ENCODE peak calls at places on chromosome 13, in six cellular contexts. S, P, O, L, I and T are unnamed samples.

GRCh38 chr13:33931397-33931987 is 113.5 kb downstream of the RFC3 start:
- DNase-seq in S (no peak), P (peak; percentile 73), O (peak; percentile 76), L (no peak), I (peak; percentile 34), T (no peak)

GRCh38 chr13:99506632-99507031 is 5.4 kb downstream of the TM9SF2 start:
- DNase-seq in S (no peak), P (no peak), O (no peak), L (no peak), I (no peak), T (no peak)

GRCh38 chr13:90331974-90332373 is 1015.5 kb upstream of the MIR17HG start:
- DNase-seq in S (no peak), P (no peak), O (no peak), L (no peak), I (no peak), T (no peak)

GRCh38 chr13:19586904-19587634 is 25.7 kb upstream of the TPTE2 start:
- DNase-seq in S (peak; percentile 87), P (no peak), O (no peak), L (no peak), I (no peak), T (no peak)

GRCh38 chr13:23069571-23069970 is 111.2 kb upstream of the SGCG start:
- DNase-seq in S (no peak), P (no peak), O (peak; percentile 84), L (no peak), I (no peak), T (no peak)

GRCh38 chr13:69296130-69296529 is 811.5 kb upstream of the ATXN8OS start:
- DNase-seq in S (no peak), P (no peak), O (no peak), L (no peak), I (no peak), T (no peak)

GRCh38 chr13:70249332-70250064 is 141.2 kb upstream of the KLHL1 start:
- DNase-seq in S (no peak), P (peak; percentile 29), O (no peak), L (no peak), I (no peak), T (no peak)

GRCh38 chr13:53151692-53152421 is 123.2 kb downstream of the OLFM4 start:
- DNase-seq in S (peak; percentile 28), P (peak; percentile 87), O (no peak), L (no peak), I (peak; percentile 65), T (no peak)

GRCh38 chr13:42110410-42111155 is 62.1 kb downstream of the DGKH start:
- DNase-seq in S (peak; percentile 7), P (peak; percentile 60), O (peak; percentile 90), L (no peak), I (peak; percentile 64), T (no peak)

GRCh38 chr13:33537691-33538090 is 252.1 kb upstream of the STARD13 start:
- DNase-seq in S (no peak), P (no peak), O (no peak), L (no peak), I (no peak), T (no peak)

DNA sequence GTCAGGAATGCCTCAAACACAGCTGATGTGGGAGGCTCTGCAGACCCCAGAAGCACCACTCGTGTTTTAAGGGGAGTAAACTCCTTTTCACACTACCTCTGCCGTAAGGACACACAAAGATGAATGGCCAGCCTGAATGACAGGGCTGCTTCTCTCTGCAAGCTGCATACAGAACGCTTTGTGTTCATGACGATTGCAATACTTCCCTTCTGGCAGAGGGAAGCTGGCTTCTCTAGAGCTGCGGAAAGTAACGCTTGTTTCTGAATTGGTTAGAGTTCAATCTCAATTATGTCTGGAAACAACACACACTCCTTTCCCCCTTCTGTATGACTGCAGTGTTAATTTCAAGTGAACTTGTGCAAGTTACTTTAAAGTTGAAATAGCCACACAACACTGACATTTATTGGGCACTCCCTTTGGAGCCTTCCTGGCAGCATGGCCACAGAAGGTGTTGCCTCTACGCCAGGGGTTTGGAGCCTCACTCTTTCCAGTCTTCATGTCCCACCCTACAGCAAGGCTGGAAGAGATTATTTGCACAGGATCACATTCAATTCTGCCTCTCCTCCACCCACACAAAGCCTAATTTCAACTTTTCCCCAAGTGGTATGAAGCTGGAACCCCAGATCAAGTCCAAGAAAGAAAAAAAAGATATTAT is 242.6 kb downstream of the NDFIP2 start:
- DNase-seq in S (no peak), P (no peak), O (no peak), L (peak; percentile 21), I (no peak), T (no peak)
- H3K4me3 ChIP-seq in S (no peak overlapping the region), P (no peak overlapping the region), O (no peak overlapping the region), L (no peak overlapping the region), I (no peak overlapping the region), T (no peak overlapping the region)

DNA sequence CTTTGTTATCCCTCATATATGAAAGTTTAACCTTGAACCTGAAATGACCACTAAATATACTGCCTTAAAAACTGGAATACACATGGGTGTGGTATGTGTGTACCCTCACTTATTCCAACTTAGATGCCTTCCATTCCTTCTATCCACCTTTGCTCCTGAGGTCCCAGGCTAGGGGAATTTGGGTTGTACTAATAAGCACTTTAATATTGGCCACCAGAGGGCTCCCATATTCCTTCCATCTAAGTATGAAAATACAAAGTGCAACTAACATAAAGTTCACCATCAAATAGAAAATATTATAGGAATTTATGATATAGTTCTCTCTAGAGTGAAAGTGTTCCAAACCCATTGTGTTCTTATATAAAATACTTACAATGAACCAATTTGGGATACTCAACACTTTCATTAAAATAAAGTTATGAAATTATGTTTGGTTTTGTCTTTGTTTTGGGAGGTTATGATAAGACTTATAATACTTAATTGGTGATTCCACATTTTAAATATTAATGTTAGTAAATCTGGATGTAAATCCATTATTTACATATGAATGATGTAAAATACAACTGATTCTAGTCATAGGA is 62.3 kb downstream of the ITGBL1 start:
- DNase-seq in S (peak; percentile 0), P (peak; percentile 62), O (peak; percentile 84), L (no peak), I (peak; percentile 81), T (no peak)
- TF ChIP-seq CTCF in S (peak; percentile 50), P (peak; percentile 73), O (peak; percentile 73), L (peak; percentile 49), I (peak; percentile 48), T (peak; percentile 30)

GRCh38 chr13:39699274-39699673 is 43.8 kb downstream of the COG6 start:
- DNase-seq in S (no peak), P (no peak), O (no peak), L (no peak), I (no peak), T (no peak)
- H3K4me3 ChIP-seq in S (no peak overlapping the region), P (no peak overlapping the region), O (no peak overlapping the region), L (no peak overlapping the region), I (no peak overlapping the region), T (no peak overlapping the region)

DNA sequence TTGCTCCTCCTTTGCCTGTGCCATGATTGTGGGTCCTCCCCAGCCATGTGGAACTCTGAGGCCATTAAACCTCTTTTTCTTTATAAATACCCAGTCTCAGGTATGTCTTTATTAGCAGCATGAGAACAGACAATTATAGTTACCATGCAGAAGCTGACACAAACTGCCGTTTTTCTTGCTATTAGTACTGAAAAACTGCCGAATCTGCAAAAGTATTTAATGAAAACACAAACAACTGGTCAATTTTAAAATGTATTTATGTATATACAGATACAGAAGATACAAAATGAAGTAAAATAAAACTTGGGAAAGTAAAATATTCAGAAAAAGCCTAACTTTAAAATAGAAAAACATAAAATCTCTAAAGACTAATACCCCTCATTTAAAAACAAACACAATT is 206.3 kb downstream of the DIAPH3 start:
- DNase-seq in S (no peak), P (no peak), O (no peak), L (no peak), I (no peak), T (no peak)
- TF ChIP-seq CTCF in S (no peak), P (no peak), O (no peak), L (no peak), I (no peak), T (no peak)

GRCh38 chr13:35472308-35473008 is 4.0 kb downstream of the MAB21L1 start:
- DNase-seq in S (no peak), P (peak; percentile 28), O (peak; percentile 35), L (no peak), I (no peak), T (no peak)
- H3K4me3 ChIP-seq in S (no peak overlapping the region), P (no peak overlapping the region), O (peak overlapping the region; percentile 45), L (peak overlapping the region; percentile 72), I (no peak overlapping the region), T (peak overlapping the region; percentile 82)

GRCh38 chr13:71770710-71771109 is 96.3 kb downstream of the DACH1 start:
- DNase-seq in S (no peak), P (no peak), O (no peak), L (no peak), I (no peak), T (no peak)
- TF ChIP-seq CTCF in S (no peak), P (no peak), O (no peak), L (no peak), I (no peak), T (no peak)

GRCh38 chr13:102400619-102401125 is 1.2 kb downstream of the FGF14 start:
- DNase-seq in S (no peak), P (peak; percentile 47), O (peak; percentile 3), L (peak; percentile 28), I (no peak), T (no peak)
- H3K4me3 ChIP-seq in S (no peak overlapping the region), P (peak overlapping the region; percentile 75), O (peak overlapping the region; percentile 53), L (peak overlapping the region; percentile 63), I (peak overlapping the region; percentile 35), T (peak overlapping the region; percentile 71)

DNA sequence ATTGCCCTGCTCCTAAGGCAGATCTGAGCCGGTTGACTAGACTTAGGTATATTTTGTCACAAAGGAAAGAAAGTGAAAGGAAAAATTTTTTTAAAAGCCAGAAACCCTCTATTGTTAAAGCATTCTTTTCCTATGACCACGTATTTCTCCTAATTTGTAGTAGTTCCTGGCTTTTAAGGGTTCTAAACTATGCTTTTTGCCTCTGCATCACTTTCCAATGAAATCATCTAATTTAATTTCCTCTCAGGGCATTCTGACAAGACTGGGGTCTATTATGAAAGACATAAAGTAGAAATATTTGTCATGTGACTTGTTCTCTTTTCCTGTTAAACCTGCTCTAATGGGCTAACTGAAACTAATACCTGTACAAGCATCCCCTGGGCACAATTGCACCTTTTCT is 233.0 kb upstream of the PRR20A start:
- DNase-seq in S (no peak), P (no peak), O (no peak), L (no peak), I (no peak), T (no peak)
- TF ChIP-seq CTCF in S (no peak), P (no peak), O (no peak), L (no peak), I (no peak), T (no peak)

GRCh38 chr13:103029798-103030197 is 36.4 kb downstream of the SLC10A2 start:
- DNase-seq in S (no peak), P (no peak), O (no peak), L (no peak), I (no peak), T (no peak)
- H3K4me3 ChIP-seq in S (no peak overlapping the region), P (no peak overlapping the region), O (no peak overlapping the region), L (no peak overlapping the region), I (no peak overlapping the region), T (no peak overlapping the region)